ENCODE peak calls at places on chromosome 18, in nine cellular contexts. D is cardiac fibroblast, K is foreskin fibroblast, C is IMR-90, W is AG09309, R is HL-60, M is left ventricle myocardium inferior, O is Caco-2, I is bronchial epithelial cell. J is an unnamed sample.

GRCh38 chr18:63427566-63427965 is 5.3 kb upstream of the VPS4B start:
- DNase-seq in I (peak), W (no peak), O (peak), D (no peak), C (no peak), K (no peak), M (no peak), R (no peak), J (no peak)

GRCh38 chr18:73147591-73147990 is 279.8 kb upstream of the NETO1 start:
- DNase-seq in K (no peak), W (no peak), M (no peak), O (no peak), I (no peak), D (no peak), R (no peak), C (no peak), J (no peak)

GRCh38 chr18:37218022-37218590 is 347.5 kb downstream of the CELF4 start:
- DNase-seq in M (no peak), K (no peak), C (no peak), O (no peak), I (no peak), D (no peak), W (no peak), R (no peak), J (no peak)

GRCh38 chr18:31241900-31242409 is 76.0 kb upstream of the DSG1 start:
- DNase-seq in O (peak), M (no peak), K (no peak), I (peak), C (peak), W (no peak), D (no peak), R (no peak), J (no peak)

GRCh38 chr18:34977787-34978532 is 63.3 kb upstream of the MAPRE2 start:
- DNase-seq in R (peak), M (peak), D (no peak), I (peak), C (peak), O (peak), K (no peak), W (no peak), J (no peak)

GRCh38 chr18:35713545-35713944 is 132.0 kb downstream of the GALNT1 start:
- DNase-seq in M (no peak), I (no peak), C (peak), D (peak), W (peak), O (no peak), K (peak), R (no peak), J (peak)

GRCh38 chr18:62088146-62088545 is 98.7 kb downstream of the PIGN start:
- DNase-seq in C (no peak), M (no peak), W (peak), D (peak), K (no peak), O (no peak), R (no peak), I (no peak), J (no peak)

GRCh38 chr18:22102948-22103663 is 66.3 kb upstream of the GATA6 start:
- DNase-seq in W (no peak), C (no peak), D (peak), K (no peak), R (peak), I (no peak), O (peak), M (no peak), J (no peak)

GRCh38 chr18:52602820-52603219 is 262.8 kb downstream of the DCC start:
- DNase-seq in O (no peak), C (no peak), R (no peak), K (no peak), M (no peak), W (no peak), D (no peak), I (no peak), J (no peak)

GRCh38 chr18:62522178-62522509 is 681 bp upstream of the ZCCHC2 start:
- DNase-seq in R (no peak), W (no peak), D (no peak), K (peak), M (no peak), O (no peak), C (no peak), I (no peak), J (no peak)

GRCh38 chr18:79609841-79610281 is 69.7 kb upstream of the CTDP1 start:
- DNase-seq in O (no peak), M (no peak), W (no peak), K (no peak), R (no peak), D (no peak), I (no peak), C (no peak), J (no peak)

GRCh38 chr18:48060947-48061346 is 130.5 kb upstream of the SMAD2 start:
- DNase-seq in O (no peak), I (no peak), W (no peak), D (no peak), K (no peak), M (no peak), C (no peak), R (no peak), J (no peak)
- TF ChIP-seq CTCF in O (no peak), I (no peak), W (no peak), D (no peak), K (no peak), M (no peak), C (no peak), R (no peak), J (no peak)

DNA sequence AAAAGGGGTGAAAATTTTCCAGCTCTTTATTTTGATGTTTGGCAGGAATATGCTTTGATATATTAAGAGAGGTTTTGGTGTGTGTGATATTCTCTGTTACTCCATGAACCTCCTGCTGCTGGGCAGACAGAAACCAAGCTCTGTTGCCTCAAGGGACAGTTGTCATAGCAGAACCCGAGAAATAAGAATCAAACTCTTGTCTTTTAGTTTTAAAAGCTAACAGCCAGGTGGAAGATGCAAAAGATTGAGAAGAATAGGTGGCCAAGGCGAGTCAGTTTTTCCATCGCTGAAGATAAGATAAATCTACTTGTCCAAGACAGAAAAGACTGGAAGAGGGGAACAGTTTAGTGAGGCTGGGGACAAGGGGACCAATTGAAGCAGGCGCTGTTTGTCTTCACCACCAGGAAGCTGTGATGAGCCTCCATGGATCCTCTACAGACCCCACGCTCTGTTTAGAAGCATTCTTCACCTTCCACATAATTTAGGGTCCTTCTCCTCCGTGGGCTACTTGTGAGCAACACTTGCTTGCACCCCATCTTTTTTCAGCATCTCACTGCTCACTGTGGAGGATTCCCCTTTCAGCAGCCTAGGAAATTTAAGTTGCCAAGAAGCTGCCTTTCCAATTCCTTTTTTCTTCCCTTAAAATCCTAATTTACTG is 23.9 kb downstream of the PMAIP1 start:
- DNase-seq in C (no peak), O (no peak), K (no peak), M (no peak), D (no peak), W (no peak), I (no peak), R (no peak), J (no peak)
- H3K4me3 ChIP-seq in C (no peak), O (no peak), K (no peak), M (no peak), D (no peak), W (no peak), I (no peak), R (no peak), J (no peak)

GRCh38 chr18:5239447-5239846 is 42.4 kb upstream of the AKAIN1 start:
- DNase-seq in O (no peak), R (no peak), C (no peak), I (no peak), D (no peak), M (no peak), K (no peak), W (no peak), J (no peak)

GRCh38 chr18:5237083-5237722 is 40.1 kb upstream of the AKAIN1 start:
- DNase-seq in K (no peak), R (no peak), I (no peak), C (peak), D (peak), M (peak), W (no peak), O (no peak), J (peak)

GRCh38 chr18:5238371-5238758 is 41.3 kb upstream of the AKAIN1 start:
- DNase-seq in C (peak), M (peak), R (peak), O (peak), K (peak), I (no peak), W (no peak), D (peak), J (no peak)

DNA sequence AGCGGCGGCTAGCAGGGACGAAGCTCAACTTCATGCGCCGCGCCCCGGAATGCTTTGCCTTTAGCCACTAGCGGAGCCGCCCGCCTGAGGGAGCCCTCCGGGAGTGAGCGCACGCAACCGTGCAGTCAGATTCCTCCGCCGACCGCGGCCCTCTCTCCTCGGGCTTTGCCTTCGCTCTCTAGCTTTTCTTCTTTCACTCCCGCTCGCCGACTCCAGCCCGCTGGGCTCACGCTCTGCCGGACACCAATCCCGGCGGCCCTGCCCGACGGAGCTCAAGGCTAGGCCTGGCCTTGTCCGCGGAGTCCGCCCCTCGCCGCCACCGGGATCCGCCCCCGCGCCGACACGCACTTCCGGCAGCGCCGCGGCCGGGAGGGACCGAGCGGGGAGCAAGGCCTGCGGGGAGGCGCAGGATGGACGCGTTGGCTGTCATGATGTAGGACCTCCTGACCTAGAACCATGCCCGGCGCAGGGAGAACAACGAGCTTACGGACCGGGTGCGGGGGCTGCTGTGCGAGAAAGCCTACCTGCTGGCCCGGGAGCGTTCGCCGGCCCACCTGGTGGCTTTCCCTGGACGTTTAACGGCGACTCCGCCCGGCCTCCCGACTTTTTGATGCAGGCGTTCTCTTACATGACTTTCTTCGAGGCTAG is 40.8 kb upstream of the AKAIN1 start:
- DNase-seq in R (peak), K (peak), C (peak), I (peak), M (peak), O (peak), D (peak), W (peak), J (peak)
- TF ChIP-seq CTCF in R (no peak), K (no peak), C (peak), I (peak), M (peak), O (peak), D (peak), W (peak), J (no peak)

GRCh38 chr18:49168970-49169619 is 218.3 kb upstream of the SMAD7 start:
- DNase-seq in C (no peak), R (no peak), O (no peak), I (peak), W (no peak), M (no peak), D (no peak), K (no peak), J (no peak)
- H3K4me3 ChIP-seq in C (no peak), R (no peak), O (no peak), I (no peak), W (no peak), M (no peak), D (no peak), K (no peak), J (no peak)

DNA sequence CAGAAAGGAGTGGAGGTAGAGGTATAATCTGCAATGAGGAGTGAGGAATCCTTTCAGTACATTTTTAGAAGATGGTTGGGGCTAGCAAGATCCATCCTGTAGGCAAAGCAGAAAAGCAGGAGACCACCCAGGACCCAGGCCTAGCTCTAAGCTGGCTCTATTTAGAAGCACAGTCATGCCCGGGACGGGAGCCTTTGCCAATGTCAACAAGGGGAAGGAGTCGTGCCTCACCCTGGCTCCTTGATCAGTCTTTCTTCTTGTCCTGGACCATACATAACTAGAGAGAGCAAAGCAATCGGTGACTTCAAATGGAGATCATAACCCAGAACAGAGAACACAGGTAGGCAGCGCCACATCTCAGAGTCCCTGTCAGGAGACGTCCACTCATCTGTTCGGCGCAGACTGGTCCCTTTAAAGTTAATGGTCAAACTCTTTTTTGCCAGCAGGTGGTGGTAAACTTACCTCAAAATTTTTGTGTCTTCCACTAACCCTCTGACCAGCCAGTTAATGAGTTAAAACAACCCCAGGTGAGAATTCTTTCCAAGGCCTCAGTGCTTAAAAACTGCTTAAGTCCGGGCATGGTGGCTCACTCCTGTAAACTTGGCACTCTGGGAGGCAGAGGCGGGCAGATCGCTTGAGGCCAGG is 8.0 kb downstream of the MC5R start:
- DNase-seq in C (no peak), I (peak), R (no peak), W (no peak), K (no peak), D (no peak), M (no peak), O (peak), J (no peak)
- TF ChIP-seq CTCF in C (no peak), I (no peak), R (no peak), W (no peak), K (no peak), D (no peak), M (peak), O (peak), J (no peak)